ENCODE peak calls at places on chromosomes 4 and X, in eight cellular contexts. G, F, N, A, H, O, R and P are unnamed samples.

GRCh38 chr4:166259081-166259480 is 386.0 kb downstream of the TLL1 start:
- DNase-seq in O (no peak), A (no peak), H (no peak), F (no peak), G (no peak), N (no peak), R (no peak), P (no peak)

GRCh38 chr4:152981278-152981677 is 45.2 kb downstream of the FHDC1 start:
- DNase-seq in R (no peak), F (no peak), O (no peak), N (no peak), H (peak), G (no peak), A (no peak), P (peak)

GRCh38 chrX:24696241-24696640 is 2.5 kb downstream of the POLA1 start:
- DNase-seq in O (no peak), G (no peak), R (no peak), H (no peak), F (no peak), N (no peak), A (no peak), P (peak)

GRCh38 chrX:31209005-31209612 is 137.3 kb upstream of the FTHL17 start:
- DNase-seq in R (no peak), F (no peak), O (no peak), A (no peak), N (no peak), G (no peak), H (no peak), P (peak)

GRCh38 chrX:104621781-104622180 is 55.8 kb downstream of the IL1RAPL2 start:
- DNase-seq in N (no peak), O (no peak), A (no peak), R (no peak), G (no peak), H (no peak), F (no peak), P (no peak)

GRCh38 chrX:41923925-41924693 is 755 bp upstream of the CASK start:
- DNase-seq in R (peak), N (peak), F (peak), A (peak), G (peak), H (peak), O (peak), P (peak)

GRCh38 chrX:110442631-110443030 is 84.0 kb downstream of the RTL9 start:
- DNase-seq in R (no peak), G (peak), N (no peak), H (peak), A (no peak), O (no peak), F (peak), P (peak)

GRCh38 chr4:87975466-87975865 is at the start of gene SPP1:
- DNase-seq in R (peak), G (peak), H (peak), F (peak), O (no peak), A (no peak), N (no peak), P (peak)

GRCh38 chrX:38539748-38540147 is 21.6 kb upstream of the TSPAN7 start:
- DNase-seq in G (no peak), O (no peak), A (no peak), R (no peak), N (no peak), H (no peak), F (no peak), P (no peak)

GRCh38 chrX:140725500-140725899 is 15.9 kb downstream of the LINC00632 start:
- DNase-seq in A (no peak), R (no peak), F (no peak), N (no peak), H (no peak), O (no peak), G (no peak), P (no peak)

GRCh38 chr4:113407409-113407808 is 354.1 kb downstream of the CAMK2D start:
- DNase-seq in R (no peak), A (peak), H (no peak), F (peak), N (peak), O (no peak), G (no peak), P (no peak)